ENCODE peak calls at places on chromosomes 3 and 15, in six cellular contexts. V is effector memory CD8-positive, alpha-beta T cell; R is LoVo; Z is Daoy; P is memory B cell; G is RKO. Y is an unnamed sample.

GRCh38 chr3:100082108-100082642 is 32.1 kb downstream of the FILIP1L start:
- DNase-seq in V (no peak), P (no peak), R (no peak), G (no peak), Z (no peak), Y (no peak)

GRCh38 chr3:158430968-158431367 is 140.0 kb upstream of the MLF1 start:
- DNase-seq in G (no peak), Z (no peak), P (no peak), V (no peak), R (no peak), Y (no peak)

GRCh38 chr3:127715541-127715940 is 42.8 kb downstream of the ABTB1 start:
- DNase-seq in V (no peak), G (no peak), R (no peak), Z (no peak), P (no peak), Y (no peak)

GRCh38 chr3:88434001-88434400 is 284.2 kb downstream of the C3orf38 start:
- DNase-seq in V (no peak), G (no peak), P (no peak), R (no peak), Z (no peak), Y (no peak)

GRCh38 chr3:153601422-153601853 is 439.4 kb downstream of the RAP2B start:
- DNase-seq in G (no peak), V (no peak), P (no peak), R (no peak), Z (no peak), Y (no peak)

GRCh38 chr3:28228623-28229022 is 12.8 kb upstream of the CMC1 start:
- DNase-seq in R (no peak), V (no peak), G (no peak), Z (no peak), P (no peak), Y (no peak)

GRCh38 chr3:173993299-173993698 is 595.8 kb downstream of the NLGN1 start:
- DNase-seq in P (no peak), G (peak), R (no peak), V (no peak), Z (peak), Y (no peak)

GRCh38 chr15:35529784-35530183 is 16.2 kb downstream of the DPH6 start:
- DNase-seq in R (no peak), Z (no peak), G (no peak), V (no peak), P (no peak), Y (no peak)

GRCh38 chr3:131804565-131805133 is 230.2 kb downstream of the CPNE4 start:
- DNase-seq in R (no peak), V (no peak), G (no peak), P (no peak), Z (no peak), Y (no peak)

GRCh38 chr3:66406186-66406585 is 94.6 kb downstream of the LRIG1 start:
- DNase-seq in Z (no peak), V (no peak), G (no peak), P (no peak), R (no peak), Y (no peak)

GRCh38 chr3:156547637-156548036 is 7.3 kb downstream of the SSR3 start:
- DNase-seq in G (no peak), R (no peak), V (no peak), P (no peak), Z (no peak), Y (no peak)

GRCh38 chr15:68821898-68822380 is 1.2 kb upstream of the ANP32A start:
- DNase-seq in P (no peak), R (peak), Z (peak), G (peak), V (no peak), Y (no peak)

GRCh38 chr3:100040846-100041245 is 73.5 kb downstream of the FILIP1L start:
- DNase-seq in R (no peak), G (no peak), P (no peak), V (no peak), Z (no peak), Y (no peak)

GRCh38 chr15:27545494-27546255 is 553.4 kb downstream of the OCA2 start:
- DNase-seq in P (no peak), G (no peak), V (no peak), R (no peak), Z (no peak), Y (no peak)

GRCh38 chr3:190404715-190405114 is 16.8 kb downstream of the CLDN16 start:
- DNase-seq in V (no peak), P (no peak), G (no peak), R (no peak), Z (peak), Y (no peak)

GRCh38 chr3:155031191-155031590 is 48.9 kb upstream of the MME start:
- DNase-seq in P (no peak), R (no peak), G (no peak), Z (no peak), V (no peak), Y (no peak)

GRCh38 chr15:28191832-28192231 is 92.7 kb upstream of the OCA2 start:
- DNase-seq in G (no peak), V (no peak), P (no peak), Z (no peak), R (no peak), Y (no peak)

GRCh38 chr15:80202641-80203360 is 49.2 kb downstream of the CTXND1 start:
- DNase-seq in Z (no peak), R (no peak), G (no peak), V (no peak), P (no peak), Y (no peak)

GRCh38 chr15:63369296-63369695 is 12.3 kb downstream of the CA12 start:
- DNase-seq in P (no peak), V (no peak), Z (no peak), G (no peak), R (no peak), Y (no peak)

GRCh38 chr3:176906046-176906905 is 291.0 kb downstream of the TBL1XR1 start:
- DNase-seq in V (no peak), Z (peak), P (no peak), G (no peak), R (peak), Y (no peak)

GRCh38 chr15:50390549-50391264 is 33.5 kb upstream of the USP8 start:
- DNase-seq in R (no peak), V (no peak), G (no peak), P (no peak), Z (no peak), Y (no peak)

GRCh38 chr3:151838574-151839312 is 24.8 kb downstream of the AADAC start:
- DNase-seq in Z (peak), G (peak), R (peak), V (peak), P (peak), Y (peak)

GRCh38 chr3:12235691-12236090 is 53.2 kb upstream of the PPARG start:
- DNase-seq in Z (peak), G (no peak), P (no peak), R (peak), V (no peak), Y (no peak)

GRCh38 chr3:108493862-108494261 is 16.5 kb downstream of the MYH15 start:
- DNase-seq in Z (peak), P (no peak), V (no peak), R (no peak), G (peak), Y (no peak)

GRCh38 chr3:71997066-71997653 is 212.2 kb upstream of the PROK2 start:
- DNase-seq in R (no peak), V (no peak), Z (no peak), G (no peak), P (no peak), Y (no peak)

GRCh38 chr3:161630791-161631190 is 134.2 kb downstream of the OTOL1 start:
- DNase-seq in P (no peak), V (no peak), Z (no peak), R (no peak), G (peak), Y (no peak)

GRCh38 chr3:105526349-105527111 is 159.8 kb downstream of the ALCAM start:
- DNase-seq in V (no peak), R (no peak), G (no peak), Z (peak), P (no peak), Y (no peak)

GRCh38 chr15:45157056-45157455 is 27.3 kb downstream of the DUOX1 start:
- DNase-seq in P (no peak), V (no peak), R (no peak), Z (no peak), G (no peak), Y (no peak)

GRCh38 chr15:43370310-43370974 is 401 bp downstream of the ZSCAN29 start:
- DNase-seq in G (peak), R (no peak), V (no peak), P (no peak), Z (peak), Y (peak)

GRCh38 chr3:112199622-112200316 is 66.7 kb upstream of the GCSAM start:
- DNase-seq in P (no peak), G (peak), R (peak), V (no peak), Z (peak), Y (no peak)

Y was measured in GM12892.